ENCODE peak calls at places on chromosomes 2 and 18, in six cellular contexts. One of them, this sample, is unnamed.

GRCh38 chr2:163043201-163043600 is 204.6 kb upstream of the KCNH7 start:
- DNase-seq in AG09309: no peak
- DNase-seq in HEK293T: no peak
- DNase-seq in EL: no peak
- DNase-seq in cardiac septum: no peak
- DNase-seq in SHP77: no peak
- DNase-seq in this sample: no peak

GRCh38 chr2:15730545-15731212 is 139.0 kb downstream of the DDX1 start:
- DNase-seq in SHP77: peak; percentile 90
- DNase-seq in HEK293T: peak; percentile 44
- DNase-seq in cardiac septum: peak; percentile 95
- DNase-seq in EL: peak; percentile 86
- DNase-seq in AG09309: peak; percentile 55
- DNase-seq in this sample: peak; percentile 89

GRCh38 chr2:65228249-65228750 is 669 bp downstream of the ACTR2 start:
- DNase-seq in cardiac septum: no peak
- DNase-seq in AG09309: no peak
- DNase-seq in EL: no peak
- DNase-seq in SHP77: no peak
- DNase-seq in HEK293T: peak; percentile 13
- DNase-seq in this sample: no peak

GRCh38 chr2:99975386-99975785 is 167.0 kb downstream of the AFF3 start:
- DNase-seq in AG09309: peak; percentile 40
- DNase-seq in SHP77: no peak
- DNase-seq in HEK293T: no peak
- DNase-seq in EL: peak; percentile 70
- DNase-seq in cardiac septum: no peak
- DNase-seq in this sample: peak; percentile 15

GRCh38 chr2:17800219-17800618 is 16.0 kb upstream of the MSGN1 start:
- DNase-seq in AG09309: no peak
- DNase-seq in EL: no peak
- DNase-seq in HEK293T: no peak
- DNase-seq in SHP77: no peak
- DNase-seq in cardiac septum: no peak
- DNase-seq in this sample: no peak

GRCh38 chr2:120399889-120400240 is 53.9 kb downstream of the INHBB start:
- DNase-seq in AG09309: no peak
- DNase-seq in HEK293T: no peak
- DNase-seq in EL: no peak
- DNase-seq in cardiac septum: peak; percentile 70
- DNase-seq in SHP77: no peak
- DNase-seq in this sample: no peak

GRCh38 chr18:57759650-57760049 is 43.5 kb downstream of the ATP8B1 start:
- DNase-seq in AG09309: no peak
- DNase-seq in HEK293T: no peak
- DNase-seq in cardiac septum: no peak
- DNase-seq in SHP77: no peak
- DNase-seq in EL: peak; percentile 40
- DNase-seq in this sample: no peak

GRCh38 chr18:24173997-24174396 is 35.1 kb downstream of the CABYR start:
- DNase-seq in AG09309: no peak
- DNase-seq in cardiac septum: no peak
- DNase-seq in HEK293T: no peak
- DNase-seq in SHP77: no peak
- DNase-seq in EL: no peak
- DNase-seq in this sample: no peak

GRCh38 chr2:118847447-118848172 is at the start of gene EN1:
- DNase-seq in HEK293T: peak; percentile 82
- DNase-seq in AG09309: peak; percentile 59
- DNase-seq in SHP77: no peak
- DNase-seq in EL: no peak
- DNase-seq in cardiac septum: no peak
- DNase-seq in this sample: no peak

GRCh38 chr2:177255227-177255601 is 9.3 kb downstream of the NFE2L2 start:
- DNase-seq in SHP77: no peak
- DNase-seq in AG09309: no peak
- DNase-seq in HEK293T: no peak
- DNase-seq in cardiac septum: no peak
- DNase-seq in EL: no peak
- DNase-seq in this sample: no peak

GRCh38 chr2:185145316-185146121 is 547.2 kb downstream of the ZNF804A start:
- DNase-seq in HEK293T: no peak
- DNase-seq in SHP77: peak; percentile 85
- DNase-seq in cardiac septum: no peak
- DNase-seq in AG09309: no peak
- DNase-seq in EL: no peak
- DNase-seq in this sample: no peak

GRCh38 chr2:37802899-37803379 is 122.1 kb upstream of the RMDN2 start:
- DNase-seq in SHP77: peak; percentile 21
- DNase-seq in HEK293T: no peak
- DNase-seq in AG09309: peak; percentile 93
- DNase-seq in cardiac septum: no peak
- DNase-seq in EL: peak; percentile 94
- DNase-seq in this sample: peak; percentile 94

This sample was measured in non-pigmented ciliary epithelial cell.